ENCODE peak calls at places on chromosomes 16 and 17, in five cellular contexts. E is Peyer's patch, B is colonic mucosa, X is GM23338, I is spleen. O is an unnamed sample. For H3K4me1, the result is how much of the 10 kb centered on the place peaks cover.

GRCh38 chr17:67994827-67995567 is 1.3 kb downstream of the C17orf58 start:
- DNase-seq in E (no peak), B (peak), X (no peak), I (no peak), O (no peak)

GRCh38 chr17:71398706-71399620 is 721.9 kb upstream of the SOX9 start:
- DNase-seq in E (no peak), B (no peak), X (peak), I (no peak), O (no peak)

GRCh38 chr16:85416267-85417109 is 196.6 kb upstream of the GSE1 start:
- DNase-seq in E (peak), B (peak), X (peak), I (peak), O (peak)

GRCh38 chr16:54280751-54281150 is 5.8 kb downstream of the IRX3 start:
- DNase-seq in E (no peak), B (no peak), X (no peak), I (no peak), O (no peak)

GRCh38 chr16:69651217-69651616 is 75.1 kb downstream of the NQO1 start:
- DNase-seq in E (no peak), B (no peak), X (no peak), I (no peak), O (no peak)

GRCh38 chr16:78705694-78706093 is 606.2 kb downstream of the WWOX start:
- DNase-seq in E (no peak), B (no peak), X (peak), I (no peak), O (peak)

GRCh38 chr17:67478266-67479118 is 101.4 kb downstream of the PITPNC1 start:
- DNase-seq in E (no peak), B (no peak), X (no peak), I (no peak), O (no peak)

GRCh38 chr16:8869212-8869987 is 594 bp upstream of the CARHSP1 start:
- DNase-seq in E (no peak), B (no peak), X (peak), I (peak), O (peak)

GRCh38 chr16:31258366-31258765 is 1.4 kb upstream of the ITGAM start:
- DNase-seq in E (no peak), B (no peak), X (no peak), I (no peak), O (no peak)

GRCh38 chr16:11080327-11080967 is 136.1 kb downstream of the CLEC16A start:
- DNase-seq in E (peak), B (no peak), X (no peak), I (no peak), O (no peak)

GRCh38 chr17:6530324-6530920 is 25.9 kb downstream of the PITPNM3 start:
- DNase-seq in E (no peak), B (no peak), X (no peak), I (no peak), O (no peak)

GRCh38 chr17:50353600-50354195 is 7.8 kb downstream of the XYLT2 start:
- DNase-seq in E (no peak), B (no peak), X (no peak), I (no peak), O (no peak)

GRCh38 chr16:69141936-69142335 is 9.5 kb downstream of the UTP4 start:
- DNase-seq in E (no peak), B (no peak), X (no peak), I (no peak), O (no peak)

GRCh38 chr16:88688013-88688778 is 1.9 kb upstream of the SNAI3 start:
- DNase-seq in E (no peak), B (peak), X (no peak), I (peak), O (peak)

GRCh38 chr17:57107498-57108101 is 22.6 kb downstream of the AKAP1 start:
- DNase-seq in E (no peak), B (peak), X (no peak), I (no peak), O (peak)

GRCh38 chr17:35972945-35973332 is 8.4 kb downstream of the CCL16 start:
- DNase-seq in E (no peak), B (no peak), X (no peak), I (no peak), O (no peak)

GRCh38 chr17:45320349-45320930 is 3.6 kb upstream of the MAP3K14 start:
- DNase-seq in E (no peak), B (no peak), X (no peak), I (no peak), O (no peak)

GRCh38 chr16:81681311-81681710 is 97.8 kb upstream of the PLCG2 start:
- DNase-seq in E (no peak), B (no peak), X (no peak), I (no peak), O (no peak)

GRCh38 chr16:84310642-84311041 is 16.0 kb downstream of the WFDC1 start:
- DNase-seq in E (no peak), B (no peak), X (no peak), I (no peak), O (no peak)

GRCh38 chr16:2009791-2010510 is at the start of gene ZNF598:
- DNase-seq in E (peak), B (peak), X (peak), I (peak), O (peak)

GRCh38 chr16:1998852-1999801 is 9.4 kb downstream of the SYNGR3 start:
- DNase-seq in E (no peak), B (no peak), X (no peak), I (peak), O (no peak)

GRCh38 chr17:56665864-56666263 is 72.4 kb downstream of the NOG start:
- DNase-seq in E (no peak), B (no peak), X (peak), I (no peak), O (no peak)

GRCh38 chr16:83744521-83744981 is 63.2 kb upstream of the HSBP1 start:
- DNase-seq in E (peak), B (no peak), X (no peak), I (peak), O (peak)

GRCh38 chr17:601462-602303 is 113.0 kb downstream of the VPS53 start:
- DNase-seq in E (no peak), B (peak), X (no peak), I (no peak), O (no peak)

GRCh38 chr17:1074886-1075665 is 78.1 kb downstream of the TIMM22 start:
- DNase-seq in E (no peak), B (no peak), X (no peak), I (peak), O (peak)

GRCh38 chr16:3152273-3153076 is 17.6 kb downstream of the ZNF213 start:
- DNase-seq in E (peak), B (peak), X (peak), I (peak), O (peak)

GRCh38 chr16:82638095-82638798 is 11.5 kb downstream of the CDH13 start:
- DNase-seq in E (no peak), B (no peak), X (no peak), I (no peak), O (no peak)

GRCh38 chr17:1153795-1154546 is 25.8 kb downstream of the ABR start:
- DNase-seq in E (no peak), B (peak), X (peak), I (no peak), O (no peak)

GRCh38 chr17:75530837-75531723 is 5.6 kb downstream of the LLGL2 start:
- DNase-seq in E (no peak), B (no peak), X (no peak), I (no peak), O (no peak)

GRCh38 chr17:47239663-47240374 is 13.8 kb upstream of the ITGB3 start:
- DNase-seq in E (peak), B (peak), X (no peak), I (no peak), O (no peak)

DNA sequence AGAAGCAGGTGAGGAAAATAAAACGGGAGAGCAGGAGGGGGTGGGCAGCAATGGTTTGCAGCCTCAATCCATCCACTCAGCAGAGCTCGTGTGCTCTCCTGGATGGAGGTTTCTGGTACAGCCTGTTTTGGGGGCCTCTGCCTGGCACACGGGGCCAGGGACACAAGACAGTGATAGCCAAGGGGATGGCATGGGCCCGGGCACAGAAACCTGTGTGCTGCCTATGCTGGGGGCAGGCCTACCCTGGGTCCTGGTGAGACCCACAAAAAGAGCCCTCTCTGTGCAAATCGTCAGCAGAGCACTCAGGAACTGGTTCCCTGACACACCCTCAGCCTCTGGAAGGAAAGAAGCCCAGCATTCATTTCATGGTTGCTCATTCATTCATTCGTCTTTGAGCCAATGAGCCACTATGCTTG is 121.6 kb downstream of the C16orf78 start:
- DNase-seq in E (no peak), B (no peak), X (no peak), I (peak), O (no peak)
- H3K4me1 ChIP-seq in E (under half), B (under half), X (under half), I (under half), O (under half)

DNA sequence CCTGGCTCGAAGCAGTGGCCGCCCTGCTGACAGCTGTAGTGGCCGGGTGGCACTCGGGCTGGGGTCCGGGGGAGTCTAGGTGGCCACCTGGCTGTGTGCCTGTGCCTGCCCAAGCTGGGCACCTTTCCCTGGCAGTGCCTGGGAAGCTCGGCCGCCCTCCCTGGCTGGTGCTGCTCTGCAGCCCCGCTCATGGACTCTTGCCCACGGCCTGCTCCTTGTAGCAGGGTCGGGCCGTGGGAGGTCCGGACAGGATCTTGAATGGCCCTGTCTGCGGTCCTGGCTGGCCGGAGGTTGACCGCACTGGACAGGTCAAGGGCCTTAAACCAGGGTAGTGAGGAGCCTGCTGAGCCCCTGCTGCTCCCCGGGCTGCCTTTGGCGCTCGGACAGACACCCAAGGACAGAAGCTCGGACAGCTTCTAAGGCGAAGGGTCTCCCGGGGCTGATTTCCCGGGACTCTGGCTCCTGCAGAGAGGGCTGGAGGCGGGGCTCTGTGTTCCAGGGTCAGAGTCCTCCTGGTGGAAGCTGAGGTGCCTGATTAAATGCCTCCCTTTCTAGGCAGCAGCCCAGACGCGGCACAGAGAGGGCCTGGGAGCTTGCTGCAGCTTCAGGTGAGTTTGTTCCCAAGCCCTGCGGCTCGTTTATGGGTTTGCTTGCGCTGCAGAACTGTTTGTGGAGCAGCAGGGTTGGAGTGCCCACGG is 6.0 kb downstream of the CAPN15 start:
- DNase-seq in E (no peak), B (peak), X (peak), I (no peak), O (peak)
- H3K4me1 ChIP-seq in E (under half), B (under half), X (under half), I (under half), O (under half)

GRCh38 chr17:29155235-29155965 is 24.8 kb downstream of the MYO18A start:
- DNase-seq in E (no peak), B (peak), X (no peak), I (peak), O (peak)
- H3K4me1 ChIP-seq in E (under half), B (under half), X (under half), I (half or more), O (half or more)

GRCh38 chr17:19000531-19001011 is 4.0 kb downstream of the FAM83G start:
- DNase-seq in E (no peak), B (no peak), X (no peak), I (no peak), O (peak)
- H3K4me1 ChIP-seq in E (under half), B (under half), X (under half), I (under half), O (under half)

GRCh38 chr17:39754958-39755549 is 17.3 kb downstream of the GRB7 start:
- DNase-seq in E (peak), B (peak), X (peak), I (peak), O (no peak)
- H3K4me1 ChIP-seq in E (under half), B (under half), X (under half), I (half or more), O (under half)

DNA sequence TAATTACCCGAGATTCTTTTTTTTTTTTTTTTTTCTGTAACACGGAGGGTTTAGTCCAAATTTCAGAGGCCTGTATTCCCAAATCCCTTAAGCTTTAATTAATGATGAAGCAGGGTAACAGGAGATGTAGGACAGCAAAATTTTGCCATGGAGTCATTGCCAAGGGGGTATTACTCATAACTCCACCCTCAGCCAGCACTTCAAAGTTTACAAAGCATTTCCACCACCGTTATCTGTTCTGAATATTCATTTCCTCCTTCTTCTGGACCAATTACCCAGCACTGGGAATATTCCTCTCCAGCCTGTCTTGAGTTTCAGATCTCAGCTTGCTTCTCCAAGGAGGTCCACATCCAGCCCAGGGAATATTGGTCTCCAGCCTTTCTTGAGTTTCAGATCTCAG is 747.5 kb upstream of the EEF2KMT start:
- DNase-seq in E (no peak), B (no peak), X (no peak), I (no peak), O (no peak)
- H3K4me1 ChIP-seq in E (under half), B (under half), X (under half), I (under half), O (under half)

DNA sequence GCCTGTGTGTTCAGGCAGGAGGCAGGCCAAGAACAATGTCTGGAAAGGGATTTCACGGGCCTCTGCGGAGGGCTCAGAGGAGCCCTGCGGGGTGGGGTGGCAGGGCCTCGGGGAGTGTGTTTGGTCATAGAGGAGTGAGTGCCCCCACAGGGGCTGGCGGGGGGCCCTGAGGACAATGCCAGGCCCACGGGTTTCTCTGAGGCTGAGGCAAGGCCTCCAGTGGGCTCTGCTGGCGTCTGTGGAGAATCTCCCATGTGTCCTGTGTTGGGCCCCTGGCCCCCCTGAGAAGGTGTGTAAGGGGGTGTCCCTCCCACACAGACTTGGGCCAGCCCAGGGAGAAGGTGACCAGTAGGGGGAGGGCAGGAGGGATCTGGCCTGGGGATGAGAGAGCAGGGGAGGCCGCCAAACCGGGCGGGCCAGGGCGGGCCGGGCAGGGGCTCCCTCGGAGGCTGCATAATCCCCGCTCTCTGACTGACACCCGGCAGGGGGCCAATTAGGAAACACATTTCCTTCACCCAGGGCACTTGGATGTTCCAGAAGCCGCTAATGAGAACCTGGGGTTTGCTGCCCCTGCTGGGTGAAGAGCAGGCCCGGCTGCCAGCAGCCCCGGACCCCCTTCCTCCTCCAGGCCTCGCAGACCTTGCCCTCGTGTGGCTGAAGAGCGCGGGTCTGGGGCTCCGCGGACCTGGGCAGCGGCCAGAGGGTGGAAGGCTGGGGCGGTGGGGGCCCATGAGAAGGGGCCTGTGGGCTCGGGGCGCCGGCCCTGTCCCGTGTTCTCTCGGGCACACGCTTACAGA is 204.2 kb downstream of the NTN1 start:
- DNase-seq in E (no peak), B (no peak), X (peak), I (peak), O (no peak)
- H3K4me1 ChIP-seq in E (under half), B (under half), X (under half), I (under half), O (under half)

GRCh38 chr16:70686376-70687171 is 721 bp upstream of the MTSS2 start:
- DNase-seq in E (no peak), B (no peak), X (no peak), I (no peak), O (no peak)

GRCh38 chr16:70684146-70685060 is 1.4 kb downstream of the MTSS2 start:
- DNase-seq in E (no peak), B (no peak), X (no peak), I (peak), O (peak)

GRCh38 chr16:70687172-70687531 is 1.3 kb upstream of the MTSS2 start:
- DNase-seq in E (no peak), B (no peak), X (no peak), I (no peak), O (peak)

GRCh38 chr16:70685061-70685937 is 554 bp downstream of the MTSS2 start:
- DNase-seq in E (no peak), B (no peak), X (no peak), I (peak), O (no peak)

GRCh38 chr16:70685938-70686375 is at the start of gene MTSS2:
- DNase-seq in E (peak), B (peak), X (peak), I (peak), O (peak)
- H3K4me1 ChIP-seq in E (under half), B (under half), X (under half), I (half or more), O (under half)